ENCODE peak calls at places on chromosomes 4 and X, in six cellular contexts. B is astrocyte of the spinal cord, E is left lung, T is ascending aorta, I is epithelial cell of esophagus, U is choroid plexus epithelial cell. V is an unnamed sample.

GRCh38 chr4:108080752-108081151 is 88.0 kb downstream of the LEF1 start:
- DNase-seq in I (no peak), T (no peak), E (no peak), B (no peak), U (no peak), V (no peak)

GRCh38 chr4:73018595-73018994 is 50.9 kb downstream of the COX18 start:
- DNase-seq in B (no peak), U (no peak), T (no peak), I (no peak), E (peak), V (no peak)

GRCh38 chrX:111561851-111562250 is 50.4 kb downstream of the SERTM2 start:
- DNase-seq in E (no peak), T (no peak), B (no peak), U (no peak), I (no peak), V (no peak)

GRCh38 chr4:113700602-113701150 is 60.9 kb downstream of the CAMK2D start:
- DNase-seq in E (no peak), U (no peak), B (no peak), T (no peak), I (no peak), V (no peak)

GRCh38 chr4:73450398-73451004 is 14.5 kb downstream of the AFP start:
- DNase-seq in E (no peak), U (peak), I (peak), T (no peak), B (peak), V (no peak)

GRCh38 chr4:110087116-110087708 is 111.2 kb downstream of the ELOVL6 start:
- DNase-seq in U (peak), B (peak), E (no peak), T (no peak), I (peak), V (no peak)

GRCh38 chr4:47373729-47374128 is 89.8 kb downstream of the COMMD8 start:
- DNase-seq in T (no peak), U (no peak), E (no peak), B (no peak), I (peak), V (no peak)

GRCh38 chr4:95732061-95732460 is 107.8 kb upstream of the PDHA2 start:
- DNase-seq in B (peak), U (peak), I (peak), E (no peak), T (no peak), V (no peak)

GRCh38 chr4:170022211-170022610 is 4.0 kb downstream of the MFAP3L start:
- DNase-seq in B (no peak), I (no peak), T (no peak), E (no peak), U (no peak), V (no peak)

GRCh38 chr4:144787365-144788263 is 141.7 kb downstream of the HHIP start:
- DNase-seq in B (peak), U (peak), I (peak), E (no peak), T (no peak), V (no peak)

GRCh38 chr4:123102897-123103489 is 180.6 kb upstream of the NUDT6 start:
- DNase-seq in E (no peak), I (peak), T (no peak), U (peak), B (peak), V (no peak)

GRCh38 chr4:153831236-153831635 is 42.4 kb upstream of the SFRP2 start:
- DNase-seq in E (no peak), T (no peak), I (no peak), B (no peak), U (no peak), V (no peak)

GRCh38 chrX:129831486-129831885 is 12.2 kb downstream of the ZDHHC9 start:
- DNase-seq in B (no peak), U (no peak), I (no peak), E (no peak), T (no peak), V (no peak)

GRCh38 chrX:150696836-150697235 is 3.6 kb downstream of the MTMR1 start:
- DNase-seq in U (no peak), T (no peak), E (no peak), B (no peak), I (no peak), V (no peak)

GRCh38 chr4:1342003-1342402 is 5.0 kb upstream of the UVSSA start:
- DNase-seq in U (peak), T (no peak), E (no peak), I (no peak), B (peak), V (no peak)

GRCh38 chr4:2870098-2870497 is 26.5 kb downstream of the ADD1 start:
- DNase-seq in I (no peak), U (no peak), B (no peak), E (no peak), T (no peak), V (no peak)

GRCh38 chr4:22712105-22712504 is 19.4 kb downstream of the GBA3 start:
- DNase-seq in U (no peak), E (no peak), I (no peak), T (no peak), B (no peak), V (no peak)

GRCh38 chr4:114005569-114006442 is 26.4 kb upstream of the ARSJ start:
- DNase-seq in U (peak), E (no peak), I (peak), T (no peak), B (peak), V (no peak)

GRCh38 chrX:107628662-107629532 is 587 bp downstream of the PRPS1 start:
- DNase-seq in I (peak), U (peak), T (peak), B (peak), E (no peak), V (peak)

GRCh38 chr4:10963958-10964705 is 279.6 kb upstream of the CLNK start:
- DNase-seq in B (peak), I (no peak), T (no peak), E (no peak), U (peak), V (no peak)

DNA sequence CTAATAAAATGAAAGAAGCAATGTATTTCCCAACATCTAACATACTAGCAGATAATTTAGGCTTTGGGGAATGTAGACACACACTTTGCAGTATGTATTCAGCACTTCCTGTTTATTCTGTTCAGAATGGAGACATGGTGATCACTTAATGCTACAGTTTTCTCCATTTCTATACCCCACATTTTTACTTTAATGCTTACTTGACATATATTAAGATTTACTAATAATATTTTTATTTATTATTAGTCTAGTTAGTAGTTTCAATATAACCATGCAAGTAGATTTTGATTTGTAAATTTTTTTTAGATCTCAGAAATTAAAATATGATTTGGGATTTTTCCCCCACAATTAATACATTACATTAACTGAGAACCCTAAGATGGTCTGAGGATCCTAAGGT is 98.4 kb downstream of the PRSS12 start:
- DNase-seq in B (no peak), U (no peak), E (no peak), I (no peak), T (no peak), V (no peak)
- TF ChIP-seq CTCF in B (no peak), U (no peak), E (no peak), I (no peak), T (no peak), V (no peak)

GRCh38 chr4:158599150-158599549 is 72.5 kb downstream of the C4orf46 start:
- DNase-seq in U (no peak), E (no peak), B (no peak), T (no peak), I (no peak), V (no peak)

GRCh38 chr4:158597879-158598596 is 73.6 kb downstream of the C4orf46 start:
- DNase-seq in E (no peak), B (no peak), U (no peak), T (no peak), I (no peak), V (no peak)
- TF ChIP-seq CTCF in E (no peak), B (no peak), U (no peak), T (no peak), I (no peak), V (no peak)

GRCh38 chrX:43949669-43950068 is 23.5 kb downstream of the NDP start:
- DNase-seq in T (no peak), B (no peak), U (no peak), I (peak), E (no peak), V (peak)
- TF ChIP-seq CTCF in T (peak), B (peak), U (peak), I (peak), E (peak), V (peak)

GRCh38 chrX:114626323-114626722 is 42.4 kb downstream of the HTR2C start:
- DNase-seq in I (peak), B (peak), E (no peak), T (no peak), U (peak), V (no peak)
- TF ChIP-seq CTCF in I (peak), B (peak), E (no peak), T (peak), U (peak), V (peak)

GRCh38 chrX:153469811-153470410 is 465 bp downstream of the HAUS7 start:
- DNase-seq in I (peak), B (peak), U (peak), T (no peak), E (no peak), V (no peak)
- TF ChIP-seq CTCF in I (no peak), B (no peak), U (peak), T (peak), E (no peak), V (no peak)

GRCh38 chr4:150104401-150105027 is 26.3 kb downstream of the DCLK2 start:
- DNase-seq in I (no peak), U (peak), E (no peak), B (no peak), T (no peak), V (no peak)
- TF ChIP-seq CTCF in I (no peak), U (no peak), E (no peak), B (no peak), T (no peak), V (no peak)

DNA sequence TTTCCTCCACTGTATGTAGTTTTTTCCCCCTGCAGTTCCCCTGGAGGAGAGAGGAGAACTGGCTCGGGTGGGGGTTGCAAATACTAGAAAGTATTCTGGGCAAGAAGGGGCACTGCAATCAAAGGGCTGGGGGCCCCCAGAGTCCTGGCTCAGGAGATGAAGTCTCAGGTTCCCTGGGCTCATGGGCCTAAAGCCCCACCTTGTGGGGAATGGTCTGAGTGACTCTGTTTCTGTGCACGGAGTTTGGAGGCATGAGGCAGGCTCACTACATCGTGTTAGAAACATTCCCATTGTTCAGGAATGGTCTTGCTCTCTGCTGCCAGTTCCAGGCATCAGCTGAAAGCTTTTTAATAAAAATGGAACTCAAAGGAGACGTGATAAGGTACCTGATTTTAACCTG is 122.5 kb downstream of the TMEM164 start:
- DNase-seq in U (peak), I (peak), T (no peak), E (no peak), B (peak), V (peak)
- TF ChIP-seq CTCF in U (peak), I (peak), T (peak), E (no peak), B (peak), V (peak)

V was measured in progenitor cell of endocrine pancreas.